ENCODE peak calls at places on chromosomes 11 and 22, in seven cellular contexts. X is tibial artery, V is foreskin fibroblast, P is HL-60, S is cardiac fibroblast, F is lower lobe of right lung, Z is right lobe of liver. E is an unnamed sample.

GRCh38 chr11:67277231-67277961 is 11.1 kb downstream of the GRK2 start:
- DNase-seq in P (peak), V (peak), Z (peak), F (peak), S (peak), X (peak), E (peak)

GRCh38 chr11:86671386-86672006 is 920 bp downstream of the ME3 start:
- DNase-seq in S (peak), P (no peak), Z (peak), X (peak), F (peak), V (no peak), E (peak)

GRCh38 chr11:636511-637332 is at the start of gene DRD4:
- DNase-seq in V (peak), Z (no peak), P (no peak), X (no peak), S (peak), F (no peak), E (no peak)

GRCh38 chr22:47923011-47923427 is 1160.6 kb downstream of the TBC1D22A start:
- DNase-seq in X (no peak), F (no peak), S (no peak), V (no peak), P (no peak), Z (no peak), E (no peak)

GRCh38 chr11:70464509-70465361 is 66.4 kb downstream of the CTTN start:
- DNase-seq in P (no peak), Z (no peak), X (no peak), F (no peak), V (no peak), S (no peak), E (peak)

GRCh38 chr11:6402061-6402470 is 11.8 kb downstream of the SMPD1 start:
- DNase-seq in S (no peak), P (no peak), Z (no peak), V (no peak), F (no peak), X (no peak), E (no peak)

GRCh38 chr22:44033287-44033686 is 9.2 kb downstream of the PARVB start:
- DNase-seq in Z (no peak), X (no peak), F (peak), P (no peak), V (no peak), S (no peak), E (no peak)

GRCh38 chr22:41780714-41781507 is 19.6 kb upstream of the CCDC134 start:
- DNase-seq in P (peak), V (no peak), F (peak), Z (peak), X (peak), S (peak), E (no peak)

GRCh38 chr11:31788066-31788465 is 23.1 kb downstream of the PAX6 start:
- DNase-seq in S (no peak), Z (no peak), F (no peak), V (no peak), X (no peak), P (no peak), E (no peak)

GRCh38 chr11:8327761-8328192 is 64.1 kb upstream of the LMO1 start:
- DNase-seq in Z (no peak), P (no peak), X (no peak), F (no peak), S (no peak), V (no peak), E (no peak)

GRCh38 chr11:115687934-115688333 is 183.7 kb upstream of the CADM1 start:
- DNase-seq in P (no peak), F (no peak), Z (no peak), V (no peak), X (no peak), S (no peak), E (no peak)

GRCh38 chr11:86374121-86374520 is 566 bp upstream of the CCDC81 start:
- DNase-seq in F (no peak), S (no peak), V (no peak), X (no peak), P (no peak), Z (no peak), E (no peak)

GRCh38 chr22:22865311-22866072 is 22.1 kb upstream of the IGLL5 start:
- DNase-seq in F (no peak), X (no peak), P (no peak), S (peak), V (no peak), Z (no peak), E (no peak)

GRCh38 chr11:37946155-37946766 is 1348.2 kb upstream of the RAG2 start:
- DNase-seq in X (no peak), P (peak), F (no peak), S (peak), Z (no peak), V (peak), E (no peak)

GRCh38 chr11:34358258-34358665 is 452 bp upstream of the ABTB2 start:
- DNase-seq in X (peak), P (peak), F (no peak), V (no peak), Z (peak), S (peak), E (no peak)

GRCh38 chr22:41028841-41029240 is 63.6 kb upstream of the EP300 start:
- DNase-seq in P (peak), X (no peak), F (no peak), V (peak), Z (no peak), S (peak), E (no peak)

GRCh38 chr11:63765688-63766241 is 2.8 kb downstream of the ZFTA start:
- DNase-seq in F (peak), X (peak), P (no peak), S (no peak), V (no peak), Z (peak), E (peak)

GRCh38 chr11:11860103-11860979 is 18.6 kb downstream of the USP47 start:
- DNase-seq in P (no peak), X (no peak), S (peak), Z (no peak), F (no peak), V (peak), E (no peak)

GRCh38 chr22:50733521-50734342 is 4.3 kb upstream of the ACR start:
- DNase-seq in X (peak), Z (peak), V (peak), P (no peak), S (peak), F (peak), E (peak)

GRCh38 chr11:108346451-108346850 is 120.9 kb downstream of the C11orf65 start:
- DNase-seq in P (no peak), S (no peak), F (no peak), Z (no peak), V (no peak), X (no peak), E (no peak)

DNA sequence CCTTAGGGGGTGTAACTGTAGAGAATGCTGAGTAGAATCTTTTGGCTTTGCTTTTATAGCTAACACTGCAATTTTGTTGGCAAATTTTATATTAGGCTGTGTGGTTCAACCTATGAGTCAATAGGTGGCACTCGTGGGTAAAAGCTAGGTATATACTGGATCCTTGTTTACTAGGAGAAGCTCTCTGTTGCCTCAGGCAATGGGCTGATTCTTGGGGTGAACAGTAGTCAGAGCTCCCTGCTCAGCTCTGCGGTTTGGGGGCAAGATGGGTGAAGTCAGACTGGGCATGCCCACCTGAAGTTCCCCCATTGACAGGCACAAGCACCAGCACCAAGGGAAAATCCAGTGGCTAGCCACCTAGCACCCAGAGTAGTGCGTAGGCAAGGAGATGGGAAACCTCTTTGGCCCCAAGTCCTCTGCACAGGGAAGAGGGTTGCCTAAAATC is 238.7 kb downstream of the FAM181B start:
- DNase-seq in V (no peak), Z (no peak), X (no peak), P (peak), S (no peak), F (no peak), E (no peak)
- TF ChIP-seq CTCF in V (no peak), Z (peak), X (no peak), P (peak), S (no peak), F (peak), E (peak)

GRCh38 chr11:114031599-114032320 is 27.8 kb upstream of the ZBTB16 start:
- DNase-seq in F (peak), S (no peak), X (peak), V (no peak), Z (no peak), P (no peak), E (no peak)

GRCh38 chr11:114025329-114025907 is 34.1 kb upstream of the ZBTB16 start:
- DNase-seq in P (no peak), X (no peak), S (no peak), F (no peak), Z (no peak), V (no peak), E (no peak)

GRCh38 chr11:114026355-114026754 is 33.2 kb upstream of the ZBTB16 start:
- DNase-seq in P (peak), V (no peak), X (no peak), F (no peak), S (peak), Z (no peak), E (no peak)

GRCh38 chr11:114027396-114027795 is 32.1 kb upstream of the ZBTB16 start:
- DNase-seq in V (no peak), F (no peak), S (no peak), X (no peak), P (no peak), Z (no peak), E (no peak)

DNA sequence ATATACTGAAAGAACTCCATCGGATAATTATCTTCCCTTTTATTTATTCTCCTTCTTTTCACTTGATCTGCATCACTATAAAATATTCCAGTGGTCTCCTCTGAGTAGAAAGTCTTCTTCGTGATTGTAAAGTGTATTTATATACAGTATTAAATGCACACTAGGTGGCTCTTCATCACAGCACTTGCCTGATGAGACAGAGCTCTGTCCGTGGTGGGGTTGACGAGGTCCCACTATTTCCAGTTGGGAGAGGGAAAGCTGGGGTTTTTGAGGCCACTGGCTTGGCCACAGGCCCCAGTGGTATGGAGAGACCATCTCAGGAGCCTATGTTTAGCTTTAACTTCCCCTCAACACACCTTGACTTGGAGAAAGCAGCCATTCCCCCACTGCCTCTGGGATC is 31.6 kb upstream of the ZBTB16 start:
- DNase-seq in F (no peak), P (no peak), S (peak), V (no peak), X (no peak), Z (no peak), E (no peak)
- TF ChIP-seq CTCF in F (no peak), P (no peak), S (peak), V (no peak), X (no peak), Z (peak), E (no peak)

DNA sequence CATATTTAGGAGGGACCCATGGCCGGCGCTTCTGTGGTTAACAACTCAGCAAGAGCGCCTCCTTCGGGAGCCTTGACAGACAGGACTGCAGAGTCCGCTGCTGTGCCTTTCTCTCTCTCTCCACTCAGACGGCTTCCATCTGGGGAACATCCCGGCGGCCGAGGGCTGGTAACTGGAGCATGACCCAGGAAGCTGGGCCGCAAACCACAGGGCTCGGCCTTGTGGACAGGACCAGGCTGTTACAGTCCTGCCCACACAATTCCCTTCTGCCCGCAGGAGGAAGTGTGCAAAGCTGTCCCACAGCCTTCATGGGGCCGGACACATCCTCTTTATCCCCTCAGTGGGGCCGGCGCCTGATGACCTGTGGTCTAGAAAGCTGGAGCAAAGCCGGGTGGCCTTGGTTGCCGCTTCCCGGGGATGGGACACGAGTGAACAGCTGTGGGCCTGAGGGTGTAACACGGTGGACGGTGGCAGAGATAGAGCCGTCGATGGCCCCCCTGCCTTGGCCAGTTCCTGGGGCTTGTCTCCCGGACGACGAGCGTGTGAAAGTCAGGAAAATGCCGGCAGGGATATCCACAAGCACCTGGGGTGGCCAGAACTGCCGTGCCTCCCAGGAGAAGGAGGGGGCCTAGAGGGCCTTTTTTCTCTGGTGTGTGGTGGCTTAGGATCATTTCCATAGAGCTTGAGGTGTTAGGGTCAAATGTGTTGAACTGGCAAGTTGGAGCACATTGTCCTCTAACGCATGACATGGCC is 50.1 kb downstream of the FBLN1 start:
- DNase-seq in P (peak), S (peak), F (peak), X (peak), Z (no peak), V (peak), E (peak)
- TF ChIP-seq CTCF in P (peak), S (peak), F (peak), X (peak), Z (no peak), V (peak), E (no peak)

GRCh38 chr11:47350315-47350714 is 2.2 kb downstream of the MYBPC3 start:
- DNase-seq in F (no peak), Z (peak), S (no peak), X (no peak), P (no peak), V (no peak), E (no peak)
- TF ChIP-seq CTCF in F (no peak), Z (no peak), S (no peak), X (no peak), P (no peak), V (no peak), E (no peak)

DNA sequence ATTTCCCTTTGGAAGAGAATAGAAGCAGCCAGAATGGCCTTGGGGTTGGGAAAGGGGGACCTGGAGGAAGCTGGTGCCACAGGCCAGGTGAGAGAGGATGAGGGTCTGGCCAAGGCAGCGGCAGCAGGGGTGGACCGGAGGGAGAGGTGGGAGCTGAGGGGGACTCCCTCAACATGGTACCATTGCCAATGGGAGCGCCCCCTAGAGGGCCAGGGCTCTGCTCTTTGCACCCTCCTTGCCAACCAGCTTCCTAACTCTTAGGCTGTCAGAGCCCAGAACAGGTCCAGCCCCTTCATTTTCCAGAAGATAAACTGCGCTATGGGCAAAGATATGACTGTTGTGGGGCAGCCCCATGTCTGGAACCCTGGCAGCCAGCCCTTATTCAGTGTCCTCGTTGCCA is 185.0 kb downstream of the GRIK4 start:
- DNase-seq in F (no peak), X (no peak), S (no peak), P (no peak), Z (no peak), V (no peak), E (no peak)
- TF ChIP-seq CTCF in F (no peak), X (no peak), S (no peak), P (no peak), Z (no peak), V (no peak), E (no peak)

E was measured in glutamatergic neuron.